ENCODE peak calls at places on chromosomes 2 and 18, in five cellular contexts. H, Z, O, K and S are unnamed samples. For H3K4me1, the result is how much of the 10 kb centered on the place peaks cover.

GRCh38 chr2:24822049-24822706 is 29.0 kb downstream of the CENPO start:
- DNase-seq in K (peak), H (no peak), Z (no peak), O (no peak), S (no peak)

GRCh38 chr18:59744271-59744721 is 47.1 kb upstream of the CCBE1 start:
- DNase-seq in K (no peak), Z (no peak), H (peak), O (no peak), S (peak)

GRCh38 chr2:46144133-46144800 is 152.9 kb upstream of the EPAS1 start:
- DNase-seq in Z (no peak), O (no peak), H (no peak), K (no peak), S (no peak)

GRCh38 chr18:9428862-9429661 is 46.3 kb upstream of the RALBP1 start:
- DNase-seq in Z (no peak), K (no peak), H (no peak), O (no peak), S (no peak)

GRCh38 chr2:71603851-71604708 is 150.7 kb downstream of the DYSF start:
- DNase-seq in H (peak), Z (peak), K (peak), O (no peak), S (no peak)

GRCh38 chr2:26170795-26171194 is 2.1 kb upstream of the GAREM2 start:
- DNase-seq in Z (peak), O (no peak), H (no peak), K (peak), S (no peak)

GRCh38 chr2:45813003-45813601 is 161.6 kb downstream of the PRKCE start:
- DNase-seq in H (peak), O (peak), K (no peak), Z (no peak), S (no peak)

GRCh38 chr2:64707276-64707675 is 53.6 kb upstream of the SERTAD2 start:
- DNase-seq in H (no peak), O (no peak), K (no peak), Z (no peak), S (no peak)

GRCh38 chr2:36675579-36675978 is 20.9 kb upstream of the VIT start:
- DNase-seq in O (no peak), H (no peak), K (no peak), Z (no peak), S (no peak)

GRCh38 chr2:136305517-136306192 is 187.7 kb upstream of the CXCR4 start:
- DNase-seq in H (no peak), Z (no peak), O (no peak), K (no peak), S (no peak)

GRCh38 chr18:336753-337152 is 68.9 kb upstream of the THOC1 start:
- DNase-seq in H (no peak), K (no peak), O (no peak), Z (no peak), S (no peak)

GRCh38 chr2:159904127-159904564 is 106.1 kb upstream of the CD302 start:
- DNase-seq in O (no peak), Z (no peak), K (no peak), H (no peak), S (no peak)

GRCh38 chr2:102514061-102514785 is 41.2 kb downstream of the SLC9A4 start:
- DNase-seq in O (no peak), Z (no peak), K (no peak), H (peak), S (peak)

GRCh38 chr2:99675110-99675661 is 185.4 kb upstream of the REV1 start:
- DNase-seq in O (no peak), H (no peak), Z (no peak), K (no peak), S (no peak)

GRCh38 chr18:39105095-39105494 is 1539.5 kb upstream of the CELF4 start:
- DNase-seq in H (no peak), Z (no peak), K (no peak), O (no peak), S (no peak)

GRCh38 chr2:217685255-217685605 is 317.6 kb downstream of the TNS1 start:
- DNase-seq in K (peak), Z (no peak), O (peak), H (peak), S (no peak)

GRCh38 chr2:97936199-97936598 is 59.5 kb downstream of the TMEM131 start:
- DNase-seq in H (no peak), Z (no peak), K (peak), O (no peak), S (no peak)

GRCh38 chr18:13645093-13645492 is 81.3 kb downstream of the FAM210A start:
- DNase-seq in K (peak), O (no peak), Z (no peak), H (no peak), S (no peak)

GRCh38 chr18:59502899-59503245 is 143.8 kb upstream of the LMAN1 start:
- DNase-seq in H (no peak), O (no peak), K (no peak), Z (no peak), S (no peak)

GRCh38 chr2:208064220-208064951 is 39.1 kb upstream of the PLEKHM3 start:
- DNase-seq in O (no peak), H (peak), K (no peak), Z (no peak), S (peak)

GRCh38 chr2:11505652-11506610 is 27.9 kb upstream of the GREB1 start:
- DNase-seq in Z (no peak), O (no peak), H (no peak), K (no peak), S (no peak)

GRCh38 chr2:234031207-234031606 is 19.3 kb upstream of the SPP2 start:
- DNase-seq in K (no peak), Z (no peak), H (no peak), O (no peak), S (no peak)

GRCh38 chr18:58362027-58362575 is 266.8 kb downstream of the ALPK2 start:
- DNase-seq in Z (no peak), H (peak), O (no peak), K (no peak), S (peak)

GRCh38 chr2:75053484-75054112 is 95.2 kb downstream of the POLE4 start:
- DNase-seq in O (no peak), Z (no peak), K (peak), H (peak), S (peak)

GRCh38 chr2:24783641-24784040 is 9.6 kb downstream of the PTRHD1 start:
- DNase-seq in H (no peak), K (no peak), O (no peak), Z (no peak), S (no peak)

GRCh38 chr2:237708961-237709360 is 81.6 kb downstream of the LRRFIP1 start:
- DNase-seq in Z (no peak), O (no peak), K (no peak), H (no peak), S (no peak)

GRCh38 chr2:237708491-237708890 is 81.1 kb downstream of the LRRFIP1 start:
- DNase-seq in O (no peak), H (no peak), Z (no peak), K (no peak), S (no peak)

GRCh38 chr2:237705225-237705524 is 77.8 kb downstream of the LRRFIP1 start:
- DNase-seq in H (no peak), Z (no peak), K (no peak), O (no peak), S (no peak)

GRCh38 chr2:237706257-237706656 is 78.9 kb downstream of the LRRFIP1 start:
- DNase-seq in H (no peak), K (no peak), Z (no peak), O (no peak), S (no peak)

DNA sequence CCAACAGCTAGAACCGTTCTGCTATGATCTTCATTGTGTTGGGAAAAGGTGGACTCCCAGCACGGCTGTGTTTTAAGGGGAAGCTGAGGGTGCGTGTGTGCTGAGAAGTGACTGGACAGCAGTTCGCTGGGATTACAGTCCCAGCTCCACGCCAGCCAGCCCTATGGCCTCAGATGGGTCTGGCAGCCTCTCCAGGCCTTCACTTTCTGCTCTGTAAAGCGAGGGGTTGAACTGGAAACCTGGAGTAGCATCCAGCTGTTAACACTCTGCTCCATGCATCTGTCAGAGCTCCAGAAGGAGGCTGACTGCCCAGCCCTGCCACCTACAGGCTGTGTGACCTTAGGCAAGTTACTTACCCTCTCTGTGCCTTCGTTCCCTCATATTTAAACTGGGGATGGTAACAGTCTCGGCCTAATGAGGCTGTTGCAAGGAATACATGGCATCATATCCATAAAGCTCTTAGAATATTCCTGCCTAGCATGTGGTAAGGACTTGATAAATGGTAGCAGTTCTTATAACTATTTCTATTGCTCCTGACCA is 80.5 kb downstream of the LRRFIP1 start:
- DNase-seq in H (peak), Z (no peak), O (no peak), K (no peak), S (no peak)
- H3K27ac ChIP-seq in H (peak), Z (peak), O (peak), K (no peak), S (no peak)

DNA sequence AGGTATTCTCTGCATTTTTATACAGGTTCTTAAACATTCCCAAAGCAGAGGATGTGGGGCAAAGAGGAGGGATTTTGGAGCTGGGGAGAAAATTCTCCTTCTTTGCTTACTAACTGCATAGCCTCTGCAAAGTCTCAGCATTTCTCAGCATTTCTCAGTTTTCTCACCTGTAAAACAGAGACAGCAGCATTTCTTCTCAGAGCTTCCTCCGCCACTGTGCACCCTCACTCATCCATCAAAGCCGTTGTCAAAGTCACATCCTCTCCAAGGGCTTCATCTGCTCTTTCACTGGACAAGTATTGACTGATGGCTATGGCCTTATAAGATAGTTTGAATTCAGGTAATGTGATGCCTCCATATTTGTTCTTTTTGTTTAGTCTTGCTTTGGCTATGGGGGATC is 17.4 kb downstream of the MYO7B start:
- DNase-seq in K (no peak), O (no peak), Z (no peak), H (no peak), S (no peak)
- H3K4me1 ChIP-seq in K (under half), O (under half), Z (under half), H (under half), S (under half)

DNA sequence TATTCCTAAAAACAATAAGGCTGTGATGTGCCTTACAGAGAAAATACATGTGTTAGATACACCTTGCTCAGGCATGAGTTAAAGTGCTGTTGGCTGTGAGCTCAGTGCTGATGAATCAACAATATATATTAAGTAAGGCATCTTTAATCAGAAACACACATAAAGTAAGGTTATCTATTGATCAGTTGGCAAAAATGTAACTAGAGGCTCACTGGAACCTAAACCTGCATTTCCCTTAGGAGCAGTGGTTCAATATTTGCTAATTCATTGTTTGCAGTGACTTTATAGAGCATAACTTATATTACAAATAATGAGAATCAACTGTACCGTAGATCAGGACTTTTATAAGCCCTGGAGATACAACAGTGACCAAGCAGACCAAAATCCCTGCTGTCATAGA is 77.0 kb upstream of the CYP1B1 start:
- DNase-seq in H (no peak), O (no peak), K (no peak), Z (no peak), S (no peak)
- H3K27ac ChIP-seq in H (no peak), O (no peak), K (no peak), Z (no peak), S (no peak)

GRCh38 chr2:120884406-120885290 is 149.0 kb downstream of the GLI2 start:
- DNase-seq in H (no peak), Z (no peak), O (no peak), K (no peak), S (no peak)
- H3K4me1 ChIP-seq in H (under half), Z (under half), O (under half), K (under half), S (under half)

DNA sequence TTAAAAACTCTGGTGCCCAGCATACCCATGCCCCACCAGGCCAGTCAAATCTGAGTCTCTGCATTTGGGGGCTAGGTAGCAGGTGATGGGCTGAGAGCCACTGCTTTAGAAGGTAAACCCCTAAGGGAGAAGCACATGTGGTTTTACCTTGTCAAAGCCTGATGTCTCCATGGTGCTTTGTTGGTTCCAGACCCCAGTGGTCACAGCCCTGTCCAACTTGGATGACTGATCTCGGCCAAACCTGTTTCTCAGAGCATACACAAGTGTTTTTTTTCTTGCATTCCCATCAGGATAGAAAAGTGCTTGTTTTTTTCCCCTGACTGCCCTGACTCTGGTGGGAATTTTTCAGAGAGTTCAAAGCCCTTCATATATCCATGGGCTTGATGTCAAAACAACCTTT is 13.5 kb downstream of the PLB1 start:
- DNase-seq in H (no peak), O (no peak), Z (no peak), K (no peak), S (no peak)
- H3K27ac ChIP-seq in H (no peak), O (no peak), Z (peak), K (no peak), S (no peak)

DNA sequence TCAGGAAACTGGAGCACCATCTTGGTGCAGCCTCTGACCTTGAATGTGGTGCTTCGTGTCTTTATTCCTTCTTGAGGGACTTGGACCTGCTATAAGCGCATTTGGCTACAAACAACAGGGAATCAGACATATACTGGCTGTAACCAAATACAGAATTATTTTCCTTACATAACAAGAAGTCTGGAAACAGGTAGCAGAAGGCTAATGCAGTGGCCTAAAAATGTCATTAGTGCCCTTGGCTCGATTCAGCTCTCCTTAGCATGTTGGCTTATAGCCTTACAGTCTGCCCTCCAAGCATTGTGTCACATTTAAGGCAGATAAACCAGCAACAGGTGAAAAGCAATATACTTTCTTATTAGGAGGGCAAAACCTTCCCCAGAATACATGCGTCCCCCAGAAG is 655.4 kb downstream of the XIRP2 start:
- DNase-seq in O (no peak), K (no peak), Z (no peak), H (no peak), S (no peak)
- H3K4me1 ChIP-seq in O (under half), K (under half), Z (under half), H (under half), S (under half)

GRCh38 chr18:44893045-44893706 is 212.5 kb downstream of the SETBP1 start:
- DNase-seq in O (no peak), Z (no peak), K (no peak), H (no peak), S (peak)
- H3K27ac ChIP-seq in O (no peak), Z (no peak), K (no peak), H (no peak), S (no peak)